ENCODE peak calls at places on chromosomes 5 and 9, in five cellular contexts. One of them, this sample, is unnamed.

GRCh38 chr5:756171-756570 is 28.4 kb downstream of the ZDHHC11B start:
- DNase-seq in T-helper 9 cell: no peak
- DNase-seq in right lobe of liver: no peak
- DNase-seq in EH: no peak
- DNase-seq in HT-29: peak
- DNase-seq in this sample: no peak

GRCh38 chr9:14203366-14204056 is 110.4 kb downstream of the NFIB start:
- DNase-seq in HT-29: no peak
- DNase-seq in right lobe of liver: peak
- DNase-seq in EH: no peak
- DNase-seq in T-helper 9 cell: no peak
- DNase-seq in this sample: no peak

GRCh38 chr9:77731930-77732329 is 83.8 kb upstream of the GNA14 start:
- DNase-seq in T-helper 9 cell: no peak
- DNase-seq in HT-29: no peak
- DNase-seq in EH: no peak
- DNase-seq in right lobe of liver: no peak
- DNase-seq in this sample: no peak

GRCh38 chr5:173163219-173163618 is 18.9 kb downstream of the BNIP1 start:
- DNase-seq in EH: peak
- DNase-seq in HT-29: no peak
- DNase-seq in right lobe of liver: no peak
- DNase-seq in T-helper 9 cell: no peak
- DNase-seq in this sample: no peak

GRCh38 chr9:114789006-114789405 is 16.8 kb downstream of the TNFSF15 start:
- DNase-seq in EH: no peak
- DNase-seq in T-helper 9 cell: no peak
- DNase-seq in HT-29: no peak
- DNase-seq in right lobe of liver: no peak
- DNase-seq in this sample: no peak

GRCh38 chr5:57494104-57495098 is 11.8 kb upstream of the ACTBL2 start:
- DNase-seq in right lobe of liver: peak
- DNase-seq in HT-29: peak
- DNase-seq in EH: peak
- DNase-seq in T-helper 9 cell: no peak
- DNase-seq in this sample: no peak

GRCh38 chr9:82332774-82333152 is 344.2 kb downstream of the SPATA31D1 start:
- DNase-seq in HT-29: no peak
- DNase-seq in T-helper 9 cell: no peak
- DNase-seq in EH: peak
- DNase-seq in right lobe of liver: no peak
- DNase-seq in this sample: no peak

GRCh38 chr5:37900692-37901091 is 60.9 kb upstream of the GDNF start:
- DNase-seq in right lobe of liver: peak
- DNase-seq in EH: peak
- DNase-seq in T-helper 9 cell: no peak
- DNase-seq in HT-29: peak
- DNase-seq in this sample: no peak

GRCh38 chr9:130118841-130119520 is 53.2 kb upstream of the NCS1 start:
- DNase-seq in T-helper 9 cell: no peak
- DNase-seq in EH: peak
- DNase-seq in HT-29: no peak
- DNase-seq in right lobe of liver: no peak
- DNase-seq in this sample: no peak

GRCh38 chr9:122346478-122347347 is 24.1 kb upstream of the PTGS1 start:
- DNase-seq in right lobe of liver: peak
- DNase-seq in T-helper 9 cell: no peak
- DNase-seq in HT-29: peak
- DNase-seq in EH: peak
- DNase-seq in this sample: no peak

GRCh38 chr9:35350827-35351549 is 138.9 kb upstream of the RUSC2 start:
- DNase-seq in right lobe of liver: no peak
- DNase-seq in HT-29: no peak
- DNase-seq in EH: peak
- DNase-seq in T-helper 9 cell: no peak
- DNase-seq in this sample: no peak

GRCh38 chr5:40405230-40405629 is 274.5 kb upstream of the PTGER4 start:
- DNase-seq in T-helper 9 cell: no peak
- DNase-seq in right lobe of liver: no peak
- DNase-seq in EH: peak
- DNase-seq in HT-29: no peak
- DNase-seq in this sample: no peak

GRCh38 chr5:173926359-173926758 is 38.2 kb downstream of the CPEB4 start:
- DNase-seq in EH: peak
- DNase-seq in T-helper 9 cell: no peak
- DNase-seq in right lobe of liver: no peak
- DNase-seq in HT-29: no peak
- DNase-seq in this sample: no peak

GRCh38 chr5:153551537-153552079 is 61.1 kb downstream of the GRIA1 start:
- DNase-seq in T-helper 9 cell: no peak
- DNase-seq in EH: peak
- DNase-seq in right lobe of liver: no peak
- DNase-seq in HT-29: peak
- DNase-seq in this sample: no peak

GRCh38 chr5:11363779-11364178 is 540.5 kb downstream of the CTNND2 start:
- DNase-seq in EH: no peak
- DNase-seq in HT-29: no peak
- DNase-seq in right lobe of liver: no peak
- DNase-seq in T-helper 9 cell: no peak
- DNase-seq in this sample: no peak

GRCh38 chr5:53350408-53350807 is 130.0 kb upstream of the FST start:
- DNase-seq in EH: no peak
- DNase-seq in right lobe of liver: no peak
- DNase-seq in T-helper 9 cell: no peak
- DNase-seq in HT-29: no peak
- DNase-seq in this sample: no peak

GRCh38 chr5:179478624-179479023 is 71.7 kb upstream of the RUFY1 start:
- DNase-seq in HT-29: no peak
- DNase-seq in T-helper 9 cell: no peak
- DNase-seq in EH: no peak
- DNase-seq in right lobe of liver: no peak
- DNase-seq in this sample: no peak

GRCh38 chr5:174428895-174429294 is 295.5 kb upstream of the MSX2 start:
- DNase-seq in HT-29: no peak
- DNase-seq in right lobe of liver: no peak
- DNase-seq in EH: no peak
- DNase-seq in T-helper 9 cell: no peak
- DNase-seq in this sample: no peak

GRCh38 chr5:141623197-141623596 is 4.4 kb upstream of the DIAPH1 start:
- DNase-seq in right lobe of liver: no peak
- DNase-seq in HT-29: no peak
- DNase-seq in T-helper 9 cell: no peak
- DNase-seq in EH: no peak
- DNase-seq in this sample: no peak

GRCh38 chr5:4571248-4571950 is 568.7 kb upstream of the ADAMTS16 start:
- DNase-seq in right lobe of liver: no peak
- DNase-seq in HT-29: no peak
- DNase-seq in T-helper 9 cell: no peak
- DNase-seq in EH: no peak
- DNase-seq in this sample: no peak